ENCODE peak calls at places on chromosomes 12 and 14, in seven cellular contexts. One of them, this sample, is unnamed. For H3K9me3, the result is how much of the 10 kb centered on the place peaks cover.

GRCh38 chr12:123660328-123660727 is 10.6 kb upstream of the TCTN2 start:
- DNase-seq in A549: peak
- DNase-seq in HepG2: no peak
- DNase-seq in Panc1: peak
- DNase-seq in K562: no peak
- DNase-seq in SK-N-SH: no peak
- DNase-seq in GM12878: no peak
- DNase-seq in this sample: no peak

GRCh38 chr12:22672951-22673350 is 48.0 kb downstream of the ETNK1 start:
- DNase-seq in A549: no peak
- DNase-seq in HepG2: no peak
- DNase-seq in Panc1: no peak
- DNase-seq in K562: no peak
- DNase-seq in SK-N-SH: no peak
- DNase-seq in GM12878: no peak
- DNase-seq in this sample: no peak

GRCh38 chr14:70642313-70643235 is 858 bp downstream of the TTC9 start:
- DNase-seq in A549: no peak
- DNase-seq in HepG2: no peak
- DNase-seq in Panc1: no peak
- DNase-seq in K562: no peak
- DNase-seq in SK-N-SH: peak
- DNase-seq in GM12878: no peak
- DNase-seq in this sample: no peak

GRCh38 chr14:96752594-96752993 is 44.6 kb upstream of the VRK1 start:
- DNase-seq in A549: no peak
- DNase-seq in HepG2: no peak
- DNase-seq in Panc1: no peak
- DNase-seq in K562: no peak
- DNase-seq in SK-N-SH: no peak
- DNase-seq in GM12878: no peak
- DNase-seq in this sample: no peak

GRCh38 chr12:14454098-14454907 is 88.8 kb downstream of the ATF7IP start:
- DNase-seq in A549: peak
- DNase-seq in HepG2: peak
- DNase-seq in Panc1: peak
- DNase-seq in K562: peak
- DNase-seq in SK-N-SH: peak
- DNase-seq in GM12878: peak
- DNase-seq in this sample: peak

GRCh38 chr14:85934123-85934885 is 404.4 kb downstream of the FLRT2 start:
- DNase-seq in A549: peak
- DNase-seq in HepG2: peak
- DNase-seq in Panc1: peak
- DNase-seq in K562: no peak
- DNase-seq in SK-N-SH: peak
- DNase-seq in GM12878: peak
- DNase-seq in this sample: no peak

GRCh38 chr12:19957578-19957977 is 410.8 kb upstream of the PDE3A start:
- DNase-seq in A549: no peak
- DNase-seq in HepG2: no peak
- DNase-seq in Panc1: no peak
- DNase-seq in K562: no peak
- DNase-seq in SK-N-SH: no peak
- DNase-seq in GM12878: no peak
- DNase-seq in this sample: no peak

GRCh38 chr12:72586456-72586855 is 314.3 kb downstream of the TRHDE start:
- DNase-seq in A549: no peak
- DNase-seq in HepG2: no peak
- DNase-seq in Panc1: no peak
- DNase-seq in K562: no peak
- DNase-seq in SK-N-SH: no peak
- DNase-seq in GM12878: no peak
- DNase-seq in this sample: no peak

GRCh38 chr14:96160030-96160912 is 44.4 kb upstream of the BDKRB2 start:
- DNase-seq in A549: no peak
- DNase-seq in HepG2: no peak
- DNase-seq in Panc1: no peak
- DNase-seq in K562: no peak
- DNase-seq in SK-N-SH: no peak
- DNase-seq in GM12878: no peak
- DNase-seq in this sample: no peak

GRCh38 chr12:94205738-94206310 is 57.4 kb downstream of the PLXNC1 start:
- DNase-seq in A549: no peak
- DNase-seq in HepG2: no peak
- DNase-seq in Panc1: no peak
- DNase-seq in K562: no peak
- DNase-seq in SK-N-SH: no peak
- DNase-seq in GM12878: no peak
- DNase-seq in this sample: no peak

GRCh38 chr12:112381421-112381897 is 772 bp downstream of the HECTD4 start:
- DNase-seq in A549: no peak
- DNase-seq in HepG2: no peak
- DNase-seq in Panc1: no peak
- DNase-seq in K562: no peak
- DNase-seq in SK-N-SH: no peak
- DNase-seq in GM12878: no peak
- DNase-seq in this sample: no peak

GRCh38 chr12:116693259-116694227 is 44.3 kb downstream of the SPRING1 start:
- DNase-seq in A549: no peak
- DNase-seq in HepG2: peak
- DNase-seq in Panc1: no peak
- DNase-seq in K562: no peak
- DNase-seq in SK-N-SH: peak
- DNase-seq in GM12878: no peak
- DNase-seq in this sample: no peak

GRCh38 chr12:65911321-65911720 is 87.0 kb downstream of the HMGA2 start:
- DNase-seq in A549: no peak
- DNase-seq in HepG2: no peak
- DNase-seq in Panc1: no peak
- DNase-seq in K562: no peak
- DNase-seq in SK-N-SH: no peak
- DNase-seq in GM12878: no peak
- DNase-seq in this sample: no peak

GRCh38 chr12:54216580-54217308 is 28.0 kb upstream of the SMUG1 start:
- DNase-seq in A549: peak
- DNase-seq in HepG2: peak
- DNase-seq in Panc1: peak
- DNase-seq in K562: peak
- DNase-seq in SK-N-SH: peak
- DNase-seq in GM12878: no peak
- DNase-seq in this sample: peak

GRCh38 chr14:36626150-36626549 is 35.5 kb upstream of the PAX9 start:
- DNase-seq in A549: no peak
- DNase-seq in HepG2: no peak
- DNase-seq in Panc1: no peak
- DNase-seq in K562: no peak
- DNase-seq in SK-N-SH: no peak
- DNase-seq in GM12878: no peak
- DNase-seq in this sample: no peak

GRCh38 chr12:121279507-121279915 is 17.0 kb downstream of the CAMKK2 start:
- DNase-seq in A549: no peak
- DNase-seq in HepG2: no peak
- DNase-seq in Panc1: no peak
- DNase-seq in K562: no peak
- DNase-seq in SK-N-SH: peak
- DNase-seq in GM12878: no peak
- DNase-seq in this sample: no peak

GRCh38 chr12:116739381-116739887 is 1.3 kb downstream of the RNFT2 start:
- DNase-seq in A549: no peak
- DNase-seq in HepG2: no peak
- DNase-seq in Panc1: no peak
- DNase-seq in K562: no peak
- DNase-seq in SK-N-SH: no peak
- DNase-seq in GM12878: no peak
- DNase-seq in this sample: no peak

GRCh38 chr14:77302926-77303325 is 17.8 kb downstream of the POMT2 start:
- DNase-seq in A549: peak
- DNase-seq in HepG2: peak
- DNase-seq in Panc1: no peak
- DNase-seq in K562: peak
- DNase-seq in SK-N-SH: no peak
- DNase-seq in GM12878: no peak
- DNase-seq in this sample: peak

GRCh38 chr14:71758198-71758955 is 173.9 kb upstream of the RGS6 start:
- DNase-seq in A549: no peak
- DNase-seq in HepG2: no peak
- DNase-seq in Panc1: no peak
- DNase-seq in K562: no peak
- DNase-seq in SK-N-SH: no peak
- DNase-seq in GM12878: no peak
- DNase-seq in this sample: no peak

GRCh38 chr14:61153436-61153835 is 127.7 kb downstream of the TMEM30B start:
- DNase-seq in A549: no peak
- DNase-seq in HepG2: peak
- DNase-seq in Panc1: no peak
- DNase-seq in K562: no peak
- DNase-seq in SK-N-SH: peak
- DNase-seq in GM12878: no peak
- DNase-seq in this sample: no peak

GRCh38 chr14:99234982-99235491 is 37.0 kb downstream of the BCL11B start:
- DNase-seq in A549: no peak
- DNase-seq in HepG2: no peak
- DNase-seq in Panc1: no peak
- DNase-seq in K562: no peak
- DNase-seq in SK-N-SH: no peak
- DNase-seq in GM12878: no peak
- DNase-seq in this sample: peak

GRCh38 chr12:81077329-81077685 is 572 bp upstream of the ACSS3 start:
- DNase-seq in A549: no peak
- DNase-seq in HepG2: peak
- DNase-seq in Panc1: no peak
- DNase-seq in K562: no peak
- DNase-seq in SK-N-SH: no peak
- DNase-seq in GM12878: no peak
- DNase-seq in this sample: no peak

DNA sequence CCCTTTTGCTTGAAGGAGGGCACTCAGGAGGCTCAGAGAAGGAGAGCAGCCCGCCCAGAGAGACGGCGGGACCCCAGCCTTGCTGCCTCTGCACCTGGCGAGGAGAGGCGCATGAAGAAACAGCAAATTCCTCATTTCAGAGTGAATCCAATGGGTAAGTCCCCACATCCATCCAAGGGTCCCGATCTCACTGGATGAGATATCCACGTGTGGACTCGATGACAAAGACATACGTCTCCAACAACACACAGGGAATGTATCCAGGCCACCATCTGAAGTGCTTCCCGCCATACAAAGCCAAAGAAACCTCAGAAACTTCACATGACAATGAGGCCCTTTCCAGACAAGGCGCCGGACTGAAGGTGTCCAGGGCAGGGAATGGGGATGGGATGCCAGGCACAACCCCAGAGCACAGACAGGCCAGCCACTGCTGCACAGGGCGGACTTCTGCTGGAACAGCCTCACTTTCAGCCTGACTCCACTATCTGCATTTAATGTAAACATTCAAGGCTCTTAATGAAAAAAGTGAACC is 14.5 kb downstream of the CCDC88C start:
- DNase-seq in A549: no peak
- DNase-seq in HepG2: no peak
- DNase-seq in Panc1: no peak
- DNase-seq in K562: no peak
- DNase-seq in SK-N-SH: peak
- DNase-seq in GM12878: no peak
- DNase-seq in this sample: no peak
- TF ChIP-seq REST in A549: no peak
- TF ChIP-seq REST in HepG2: no peak
- TF ChIP-seq REST in Panc1: no peak
- TF ChIP-seq REST in K562: no peak
- TF ChIP-seq REST in SK-N-SH: no peak
- TF ChIP-seq REST in GM12878: no peak
- TF ChIP-seq REST in this sample: no peak

DNA sequence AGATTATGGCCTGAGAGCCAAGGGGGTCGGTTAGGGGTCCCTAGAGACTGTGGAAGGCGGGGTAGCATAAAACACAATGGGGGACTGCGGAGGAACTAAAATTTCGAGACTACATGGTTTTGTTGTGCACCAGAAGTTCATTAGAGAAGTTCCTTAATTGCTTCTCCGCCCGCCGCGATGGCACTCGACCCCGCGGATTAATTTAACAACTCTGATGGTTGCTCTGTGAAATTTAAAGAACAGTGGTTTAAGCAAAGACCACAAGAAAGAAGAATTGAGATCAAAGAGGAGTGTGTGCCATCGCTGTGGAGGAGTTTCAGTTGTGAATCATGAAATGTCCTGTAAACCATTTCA is 1.4 kb upstream of the CCDC88C start:
- DNase-seq in A549: no peak
- DNase-seq in HepG2: no peak
- DNase-seq in Panc1: no peak
- DNase-seq in K562: no peak
- DNase-seq in SK-N-SH: no peak
- DNase-seq in GM12878: no peak
- DNase-seq in this sample: no peak
- H3K27ac ChIP-seq in A549: no peak
- H3K27ac ChIP-seq in HepG2: no peak
- H3K27ac ChIP-seq in Panc1: no peak
- H3K27ac ChIP-seq in K562: no peak
- H3K27ac ChIP-seq in SK-N-SH: no peak
- H3K27ac ChIP-seq in GM12878: peak
- H3K27ac ChIP-seq in this sample: no peak

GRCh38 chr12:7171854-7172253 is 17.6 kb upstream of the PEX5 start:
- DNase-seq in A549: no peak
- DNase-seq in HepG2: no peak
- DNase-seq in Panc1: no peak
- DNase-seq in K562: no peak
- DNase-seq in SK-N-SH: no peak
- DNase-seq in GM12878: no peak
- DNase-seq in this sample: no peak

GRCh38 chr12:7175493-7175892 is 14.0 kb upstream of the PEX5 start:
- DNase-seq in A549: no peak
- DNase-seq in HepG2: no peak
- DNase-seq in Panc1: no peak
- DNase-seq in K562: no peak
- DNase-seq in SK-N-SH: no peak
- DNase-seq in GM12878: no peak
- DNase-seq in this sample: no peak

DNA sequence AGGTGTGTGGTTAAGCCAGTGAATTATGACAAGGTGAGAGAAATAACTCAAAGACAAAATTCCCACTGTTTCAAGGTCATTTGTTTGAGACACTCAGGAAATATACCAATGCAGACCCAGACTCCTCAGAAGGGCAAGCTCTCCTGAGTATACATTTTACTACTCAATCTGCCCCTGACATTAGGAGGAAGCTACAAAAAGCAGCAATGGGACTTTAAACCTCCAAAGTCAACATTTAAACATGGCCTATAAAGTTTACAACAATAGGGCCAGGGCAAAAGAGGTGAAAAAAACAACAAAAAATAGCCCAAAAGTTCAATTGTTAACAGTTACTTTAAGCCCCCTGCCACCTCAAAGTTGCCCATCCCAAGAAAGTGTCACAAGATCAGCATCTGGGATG is 19.5 kb upstream of the PEX5 start:
- DNase-seq in A549: no peak
- DNase-seq in HepG2: no peak
- DNase-seq in Panc1: no peak
- DNase-seq in K562: no peak
- DNase-seq in SK-N-SH: no peak
- DNase-seq in GM12878: no peak
- DNase-seq in this sample: no peak
- H3K9me3 ChIP-seq in A549: half or more
- H3K9me3 ChIP-seq in HepG2: half or more
- H3K9me3 ChIP-seq in Panc1: under half
- H3K9me3 ChIP-seq in K562: under half
- H3K9me3 ChIP-seq in SK-N-SH: under half
- H3K9me3 ChIP-seq in GM12878: under half
- H3K9me3 ChIP-seq in this sample: under half

GRCh38 chr12:32907166-32907565 is 10.6 kb upstream of the PKP2 start:
- DNase-seq in A549: no peak
- DNase-seq in HepG2: no peak
- DNase-seq in Panc1: no peak
- DNase-seq in K562: no peak
- DNase-seq in SK-N-SH: no peak
- DNase-seq in GM12878: no peak
- DNase-seq in this sample: no peak
- TF ChIP-seq REST in A549: no peak
- TF ChIP-seq REST in HepG2: no peak
- TF ChIP-seq REST in Panc1: no peak
- TF ChIP-seq REST in K562: no peak
- TF ChIP-seq REST in SK-N-SH: no peak
- TF ChIP-seq REST in GM12878: no peak
- TF ChIP-seq REST in this sample: no peak